ENCODE peak calls at places on chromosomes 4 and X, in eight cellular contexts. Q is upper lobe of right lung, W is non-pigmented ciliary epithelial cell, F is iPS-NIHi11, U is fibroblast of the conjunctiva, K is A549, R is NCI-H510A, N is bronchial epithelial cell. T is an unnamed sample.

GRCh38 chr4:108129226-108129625 is 39.5 kb downstream of the LEF1 start:
- DNase-seq in U (no peak), K (no peak), N (no peak), F (no peak), R (no peak), W (no peak), Q (no peak), T (no peak)

GRCh38 chrX:154351183-154352011 is 23.0 kb downstream of the FLNA start:
- DNase-seq in F (no peak), Q (peak; percentile 67), U (no peak), K (peak; percentile 18), N (no peak), R (no peak), W (no peak), T (no peak)

GRCh38 chr4:149029056-149029651 is 586.9 kb upstream of the NR3C2 start:
- DNase-seq in Q (no peak), W (no peak), K (peak; percentile 4), N (peak; percentile 59), F (no peak), R (peak; percentile 4), U (no peak), T (no peak)

GRCh38 chr4:5033266-5033945 is 14.1 kb upstream of the CYTL1 start:
- DNase-seq in W (no peak), Q (no peak), K (no peak), N (no peak), F (no peak), R (no peak), U (no peak), T (no peak)

GRCh38 chr4:20386906-20387305 is 135.2 kb downstream of the SLIT2 start:
- DNase-seq in R (no peak), Q (no peak), F (no peak), K (no peak), U (no peak), W (no peak), N (no peak), T (no peak)

GRCh38 chr4:154779362-154779947 is 1.6 kb upstream of the RBM46 start:
- DNase-seq in R (no peak), F (peak; percentile 52), N (peak; percentile 59), U (peak; percentile 43), Q (no peak), K (peak; percentile 42), W (peak; percentile 15), T (peak; percentile 35)

GRCh38 chr4:106160560-106160959 is 155.4 kb downstream of the TBCK start:
- DNase-seq in F (no peak), W (no peak), Q (no peak), K (no peak), R (no peak), U (no peak), N (no peak), T (no peak)

GRCh38 chrX:137930562-137930961 is 364.6 kb downstream of the ZIC3 start:
- DNase-seq in U (no peak), F (no peak), R (no peak), N (no peak), Q (no peak), K (no peak), W (no peak), T (no peak)

GRCh38 chr4:107153228-107153627 is 117.1 kb upstream of the DKK2 start:
- DNase-seq in F (peak; percentile 57), N (peak; percentile 15), U (no peak), Q (no peak), K (peak; percentile 5), R (no peak), W (no peak), T (no peak)

GRCh38 chrX:49079489-49080428 is at the start of gene WDR45:
- DNase-seq in K (peak; percentile 78), W (no peak), Q (peak; percentile 86), U (peak; percentile 32), N (peak; percentile 49), F (peak; percentile 69), R (peak; percentile 15), T (no peak)

GRCh38 chr4:82733636-82734035 is 65.0 kb downstream of the SCD5 start:
- DNase-seq in Q (no peak), W (peak; percentile 63), R (no peak), N (peak; percentile 91), U (no peak), F (no peak), K (no peak), T (no peak)

GRCh38 chr4:123398803-123399637 is 2.4 kb downstream of the SPRY1 start:
- DNase-seq in Q (peak; percentile 87), W (peak; percentile 50), N (peak; percentile 66), F (peak; percentile 21), R (no peak), U (peak; percentile 72), K (peak; percentile 66), T (peak; percentile 12)